ENCODE peak calls at places on chromosomes 3 and 15, in nine cellular contexts. A is AG10803, H is fibroblast of mammary gland, M is adrenal gland, G is dorsolateral prefrontal cortex, W is BE2C, L is tibial artery, Y is cardiac fibroblast, T is fibroblast of lung. D is an unnamed sample.

GRCh38 chr15:74542192-74543042 is 1.4 kb downstream of the ARID3B start:
- DNase-seq in L (no peak), G (no peak), H (no peak), A (no peak), Y (no peak), M (no peak), W (no peak), T (no peak), D (no peak)

GRCh38 chr3:178385280-178385952 is 150.8 kb upstream of the KCNMB2 start:
- DNase-seq in M (peak), W (peak), L (no peak), A (peak), G (no peak), T (peak), Y (peak), H (peak), D (no peak)

GRCh38 chr15:53512029-53512428 is 247.4 kb downstream of the WDR72 start:
- DNase-seq in A (no peak), L (no peak), W (no peak), Y (no peak), G (no peak), T (no peak), H (no peak), M (no peak), D (no peak)

GRCh38 chr15:66294157-66294931 is 976 bp downstream of the DIS3L start:
- DNase-seq in H (peak), W (peak), Y (peak), L (peak), G (no peak), T (peak), A (peak), M (peak), D (no peak)

GRCh38 chr3:25354071-25354470 is 74.0 kb upstream of the RARB start:
- DNase-seq in L (no peak), A (peak), W (no peak), M (no peak), T (no peak), G (no peak), H (no peak), Y (no peak), D (no peak)

GRCh38 chr3:117439812-117440211 is 730.2 kb downstream of the TUSC7 start:
- DNase-seq in A (peak), T (peak), Y (peak), G (no peak), L (no peak), W (peak), M (peak), H (peak), D (no peak)

GRCh38 chr15:26773917-26774316 is 1.1 kb upstream of the GABRB3 start:
- DNase-seq in H (no peak), A (no peak), L (no peak), T (no peak), G (no peak), M (no peak), Y (no peak), W (no peak), D (peak)

GRCh38 chr3:168212664-168213255 is 117.0 kb upstream of the GOLIM4 start:
- DNase-seq in T (peak), Y (no peak), H (no peak), G (no peak), A (no peak), W (no peak), M (no peak), L (no peak), D (no peak)

GRCh38 chr15:35243758-35244157 is 158.7 kb upstream of the NANOGP8 start:
- DNase-seq in M (no peak), Y (no peak), T (no peak), G (no peak), W (no peak), H (peak), A (peak), L (no peak), D (no peak)

GRCh38 chr3:18635215-18635614 is 210.1 kb upstream of the SATB1 start:
- DNase-seq in A (no peak), L (no peak), T (no peak), G (no peak), Y (no peak), H (no peak), W (no peak), M (no peak), D (no peak)

GRCh38 chr3:96756516-96756915 is 57.9 kb upstream of the EPHA6 start:
- DNase-seq in H (no peak), Y (no peak), L (no peak), M (no peak), T (no peak), W (no peak), A (no peak), G (no peak), D (no peak)

GRCh38 chr15:25172691-25173090 is 217.9 kb downstream of the SNRPN start:
- DNase-seq in H (no peak), A (no peak), G (no peak), L (no peak), Y (no peak), M (no peak), T (no peak), W (peak), D (no peak)

GRCh38 chr15:48507416-48508065 is 138.0 kb downstream of the FBN1 start:
- DNase-seq in Y (peak), T (peak), L (no peak), A (peak), H (peak), G (no peak), M (peak), W (peak), D (no peak)

GRCh38 chr3:105458518-105459215 is 92.0 kb downstream of the ALCAM start:
- DNase-seq in M (no peak), A (peak), H (peak), W (no peak), Y (peak), T (no peak), G (no peak), L (no peak), D (no peak)

GRCh38 chr3:123027292-123028232 is at the start of gene SEMA5B:
- DNase-seq in L (no peak), G (peak), A (no peak), M (peak), Y (peak), W (peak), T (no peak), H (no peak), D (peak)

GRCh38 chr3:136305879-136306278 is 55.7 kb downstream of the PCCB start:
- DNase-seq in G (no peak), Y (no peak), L (no peak), T (peak), M (no peak), W (no peak), A (peak), H (peak), D (no peak)

GRCh38 chr3:122299872-122300460 is 25.1 kb upstream of the CSTA start:
- DNase-seq in G (no peak), T (peak), M (no peak), W (peak), L (no peak), Y (peak), A (no peak), H (peak), D (no peak)

GRCh38 chr3:15152166-15152565 is 53.2 kb upstream of the RBSN start:
- DNase-seq in A (no peak), T (no peak), Y (no peak), W (no peak), L (no peak), G (no peak), M (no peak), H (no peak), D (no peak)

GRCh38 chr15:96349933-96350292 is 19.4 kb downstream of the NR2F2 start:
- DNase-seq in M (no peak), A (no peak), G (no peak), H (no peak), Y (no peak), L (peak), T (no peak), W (no peak), D (no peak)

GRCh38 chr15:32029409-32029861 is 880 bp upstream of the CHRNA7 start:
- DNase-seq in G (peak), W (peak), T (peak), L (no peak), Y (no peak), A (no peak), H (no peak), M (no peak), D (no peak)

GRCh38 chr15:52139599-52140462 is 27.3 kb upstream of the BCL2L10 start:
- DNase-seq in T (peak), M (peak), A (peak), W (peak), G (peak), H (peak), Y (peak), L (peak), D (peak)

GRCh38 chr15:65410036-65410435 is 12.7 kb downstream of the IGDCC4 start:
- DNase-seq in L (no peak), H (no peak), G (no peak), Y (no peak), W (no peak), T (no peak), M (no peak), A (no peak), D (no peak)

GRCh38 chr3:129827765-129828164 is 65.7 kb downstream of the TMCC1 start:
- DNase-seq in A (no peak), G (no peak), M (peak), L (peak), T (no peak), W (no peak), Y (no peak), H (no peak), D (no peak)

GRCh38 chr3:42080452-42080872 is 10.7 kb upstream of the TRAK1 start:
- DNase-seq in W (no peak), G (peak), M (peak), L (no peak), A (peak), H (peak), Y (peak), T (peak), D (no peak)

GRCh38 chr3:10985181-10985580 is 7.4 kb upstream of the SLC6A1 start:
- DNase-seq in G (no peak), A (no peak), Y (no peak), H (no peak), M (no peak), W (no peak), T (no peak), L (no peak), D (no peak)

GRCh38 chr3:194397757-194398312 is 1.2 kb downstream of the GP5 start:
- DNase-seq in T (peak), W (peak), H (no peak), M (peak), L (no peak), A (no peak), Y (no peak), G (no peak), D (peak)

GRCh38 chr3:189337672-189338071 is 165.9 kb downstream of the TPRG1 start:
- DNase-seq in Y (no peak), A (no peak), G (no peak), W (no peak), T (no peak), H (no peak), L (no peak), M (no peak), D (no peak)

GRCh38 chr3:189339996-189340395 is 168.2 kb downstream of the TPRG1 start:
- DNase-seq in L (no peak), W (no peak), A (no peak), T (no peak), M (no peak), G (no peak), Y (no peak), H (no peak), D (no peak)

GRCh38 chr3:189338366-189338765 is 166.6 kb downstream of the TPRG1 start:
- DNase-seq in W (no peak), A (no peak), G (no peak), T (no peak), Y (no peak), H (no peak), M (no peak), L (no peak), D (no peak)

GRCh38 chr3:189342811-189343210 is 171.0 kb downstream of the TPRG1 start:
- DNase-seq in G (no peak), M (no peak), W (no peak), A (no peak), Y (no peak), L (no peak), H (no peak), T (no peak), D (no peak)

DNA sequence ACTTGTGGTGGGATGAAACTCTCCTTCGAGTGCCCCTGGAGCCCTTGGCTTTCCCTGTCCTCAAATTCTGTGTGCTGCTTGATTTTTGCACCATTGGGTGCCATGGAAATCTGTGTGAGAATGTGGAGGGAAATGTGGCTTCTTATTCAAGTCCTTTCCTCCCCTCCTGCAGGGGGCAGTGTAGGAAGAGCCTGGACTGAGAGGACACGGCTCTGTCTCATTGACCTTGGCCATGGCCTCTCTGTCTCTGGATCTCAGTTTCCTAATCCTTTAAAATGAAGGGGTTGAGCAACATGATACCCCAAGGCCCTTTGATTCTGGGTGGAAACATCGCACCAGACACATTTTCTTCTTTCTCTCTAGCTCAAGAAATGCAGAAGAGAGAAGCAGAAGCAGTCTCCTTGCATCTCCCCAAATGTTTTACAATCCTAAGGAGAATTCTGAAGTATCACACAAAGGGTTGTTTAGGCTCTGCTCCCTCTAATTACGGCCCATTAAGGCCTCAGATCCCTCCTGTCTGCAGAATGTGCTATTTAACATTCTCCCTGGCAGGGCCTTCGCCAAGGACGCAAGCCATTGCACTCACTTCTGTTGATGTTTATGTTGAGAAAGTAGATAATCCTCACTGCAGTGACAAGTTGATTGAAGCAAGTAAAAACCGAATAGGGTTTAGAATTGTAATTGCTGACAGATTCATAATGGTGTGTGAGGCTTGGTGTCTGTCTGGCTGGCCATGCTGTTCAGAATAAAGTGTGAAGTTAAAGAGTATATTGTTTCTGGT is 169.1 kb downstream of the TPRG1 start:
- DNase-seq in H (peak), M (peak), Y (no peak), G (no peak), T (no peak), L (no peak), W (peak), A (no peak), D (no peak)
- TF ChIP-seq CTCF in H (peak), M (no peak), Y (peak), G (no peak), T (no peak), L (no peak), W (peak), A (peak), D (no peak)

DNA sequence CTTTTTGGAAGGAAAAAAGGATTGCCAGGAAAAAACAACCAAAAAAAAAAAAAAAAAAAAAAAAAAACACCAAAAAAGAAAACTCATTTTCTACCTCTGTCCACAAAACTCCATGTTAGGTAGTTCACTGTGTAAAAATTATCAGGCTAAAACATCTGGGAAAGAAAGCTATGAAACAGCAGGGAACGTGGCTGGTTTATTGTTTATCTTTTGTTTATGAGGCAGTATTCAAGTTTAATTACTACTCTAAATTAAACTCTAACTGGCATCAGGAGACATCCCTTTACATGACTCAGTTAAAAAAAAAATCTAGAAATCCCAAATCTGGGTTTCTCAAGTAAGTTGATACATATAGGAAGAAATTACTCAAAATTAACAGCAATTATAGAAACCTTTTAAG is 21.8 kb downstream of the MEIS2 start:
- DNase-seq in G (no peak), L (no peak), Y (no peak), W (no peak), H (no peak), A (no peak), T (no peak), M (no peak), D (no peak)
- H3K4me3 ChIP-seq in G (no peak), L (no peak), Y (no peak), W (no peak), H (no peak), A (no peak), T (no peak), M (no peak), D (no peak)

DNA sequence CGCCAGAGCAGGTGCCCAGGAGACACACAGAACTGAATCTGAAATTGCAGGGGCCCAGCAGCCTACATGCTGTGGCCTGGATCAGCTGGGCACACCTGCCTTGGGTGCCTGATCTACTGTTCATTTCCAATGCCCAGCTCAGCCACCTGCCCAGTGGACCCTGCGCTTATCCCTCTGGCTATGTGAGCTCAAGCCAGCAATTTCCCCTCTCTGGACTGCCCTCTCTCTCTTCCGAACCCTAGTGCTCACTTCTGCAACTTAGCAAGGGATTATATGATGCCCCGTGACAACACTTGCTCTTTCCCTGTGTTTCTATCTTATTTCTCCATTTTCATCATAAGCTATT is 276.0 kb downstream of the UACA start:
- DNase-seq in T (no peak), A (no peak), H (no peak), W (no peak), Y (no peak), G (no peak), L (no peak), M (no peak), D (peak)
- TF ChIP-seq CTCF in T (no peak), A (no peak), H (no peak), W (no peak), Y (no peak), G (no peak), L (no peak), M (no peak), D (no peak)

DNA sequence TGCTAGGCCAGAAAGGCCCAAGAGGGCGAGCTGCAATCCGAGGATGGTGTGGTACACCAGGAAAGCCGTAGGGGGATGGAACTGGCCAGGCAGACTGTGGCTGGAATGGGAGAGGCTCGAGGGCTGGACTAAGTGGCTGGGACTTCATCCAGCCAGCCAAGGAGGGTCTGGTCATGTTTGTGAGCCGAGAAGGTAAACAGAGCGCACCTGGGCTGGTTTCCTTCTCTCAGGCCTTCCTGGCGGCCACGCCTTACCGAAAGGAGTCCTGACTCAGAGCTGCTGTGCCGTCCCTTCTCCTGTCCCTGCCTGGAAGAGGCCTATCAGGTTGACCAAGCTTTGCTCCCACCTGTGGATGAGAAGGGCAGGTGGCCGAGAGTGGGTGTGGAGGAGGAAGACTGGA is 71.5 kb upstream of the GATM start:
- DNase-seq in G (no peak), H (no peak), M (no peak), L (no peak), T (no peak), W (no peak), A (no peak), Y (no peak), D (peak)
- H3K4me3 ChIP-seq in G (no peak), H (no peak), M (no peak), L (no peak), T (no peak), W (no peak), A (no peak), Y (no peak), D (peak)

GRCh38 chr15:76866716-76867321 is 38.3 kb downstream of the SCAPER start:
- DNase-seq in H (peak), L (no peak), A (peak), G (no peak), Y (peak), M (peak), W (peak), T (peak), D (no peak)
- TF ChIP-seq CTCF in H (peak), L (no peak), A (peak), G (peak), Y (peak), M (peak), W (peak), T (peak), D (peak)